ENCODE peak calls at places on chromosomes 13 and 19, in ten cellular contexts. V is AML-193; K is NCI-H1092 treated with DMSO at 0.1 percent for 48 hours; B is stimulated activated CD4-positive, alpha-beta T cell treated with anti-CD3 and anti-CD28 coated beads, TNF-alpha, amount 100 ng/mL, for 48 hours; Y is iPS DF 6.9; R is neuronal stem cell; F is activated CD4-positive, alpha-beta T cell treated with anti-CD3 and anti-CD28 coated beads, Interleukin-2, amount 50 U/mL, for 4 hours; Z is left cardiac atrium; P is amygdala; D is stimulated activated CD8-positive, alpha-beta memory T cell treated with anti-CD3 and anti-CD28 coated beads, Interleukin-4, amount 100 ng/mL, for 1 hour. E is an unnamed sample.

GRCh38 chr13:57632276-57633140 is 964 bp downstream of the PCDH17 start:
- DNase-seq in Z (peak; percentile 24), K (no peak), R (no peak), P (peak; percentile 29), B (no peak), F (no peak), V (no peak), D (no peak), Y (no peak), E (no peak)

GRCh38 chr13:75607447-75607846 is 28.7 kb upstream of the LMO7 start:
- DNase-seq in P (no peak), R (no peak), B (no peak), F (no peak), V (no peak), D (no peak), K (no peak), Y (no peak), Z (no peak), E (no peak)

GRCh38 chr13:111845621-111846351 is 221.2 kb upstream of the SOX1 start:
- DNase-seq in V (no peak), Z (no peak), R (no peak), F (no peak), P (no peak), Y (peak; percentile 54), K (peak; percentile 49), B (no peak), D (no peak), E (peak; percentile 75)

GRCh38 chr19:35549174-35549788 is 3.9 kb downstream of the TMEM147 start:
- DNase-seq in K (peak; percentile 45), F (peak; percentile 25), Y (no peak), P (no peak), Z (no peak), D (peak; percentile 14), R (peak; percentile 80), B (peak; percentile 63), V (peak; percentile 52), E (no peak)

GRCh38 chr19:30423481-30423880 is 51.3 kb downstream of the ZNF536 start:
- DNase-seq in Z (no peak), Y (no peak), B (no peak), V (no peak), F (no peak), D (no peak), K (no peak), R (no peak), P (no peak), E (no peak)

GRCh38 chr13:30147380-30147779 is 160.0 kb downstream of the KATNAL1 start:
- DNase-seq in V (no peak), K (no peak), R (no peak), F (no peak), D (no peak), Z (no peak), P (no peak), Y (no peak), B (no peak), E (no peak)

GRCh38 chr13:79936368-79937136 is 404.4 kb downstream of the SPRY2 start:
- DNase-seq in R (no peak), D (no peak), F (no peak), Z (peak; percentile 34), Y (no peak), P (peak; percentile 61), B (no peak), K (peak; percentile 15), V (no peak), E (no peak)

GRCh38 chr19:55212447-55212846 is 3.1 kb upstream of the PTPRH start:
- DNase-seq in Z (no peak), P (no peak), R (no peak), K (no peak), V (no peak), B (peak; percentile 41), F (peak; percentile 26), Y (no peak), D (peak; percentile 9), E (no peak)

GRCh38 chr13:75482070-75482819 is at the start of gene TBC1D4:
- DNase-seq in D (no peak), K (peak; percentile 89), R (peak; percentile 87), Z (peak; percentile 89), V (peak; percentile 98), P (peak; percentile 43), Y (peak; percentile 75), B (peak; percentile 52), F (peak; percentile 24), E (peak; percentile 75)

E was measured in iPS DF 19.7.